ENCODE peak calls at places on chromosomes 12 and 14, in seven cellular contexts. Y is transverse colon, K is fibroblast of lung, R is tibial nerve, N is adrenal gland, G is heart left ventricle, A is lower lobe of right lung. P is an unnamed sample.

GRCh38 chr14:85487215-85487614 is 42.7 kb upstream of the FLRT2 start:
- DNase-seq in Y (no peak), K (peak; percentile 72), R (no peak), N (no peak), G (no peak), A (no peak), P (no peak)

GRCh38 chr12:95326450-95326849 is 108.8 kb downstream of the VEZT start:
- DNase-seq in Y (no peak), K (peak; percentile 88), R (no peak), N (no peak), G (no peak), A (no peak), P (no peak)

GRCh38 chr12:124381454-124382207 is 86.7 kb downstream of the RFLNA start:
- DNase-seq in Y (peak; percentile 90), K (peak; percentile 71), R (peak; percentile 93), N (peak; percentile 97), G (peak; percentile 96), A (peak; percentile 96), P (peak; percentile 96)

GRCh38 chr14:60509438-60510253 is 700 bp downstream of the SIX6 start:
- DNase-seq in Y (no peak), K (no peak), R (no peak), N (no peak), G (no peak), A (no peak), P (no peak)

GRCh38 chr14:35374273-35374681 is 30.3 kb downstream of the NFKBIA start:
- DNase-seq in Y (peak; percentile 54), K (peak; percentile 99), R (peak; percentile 46), N (peak; percentile 84), G (no peak), A (peak; percentile 71), P (no peak)

GRCh38 chr12:79886917-79887519 is 47.9 kb downstream of the PPP1R12A start:
- DNase-seq in Y (no peak), K (peak; percentile 78), R (no peak), N (no peak), G (no peak), A (no peak), P (no peak)

GRCh38 chr14:33839193-33840076 is 111.4 kb downstream of the EGLN3 start:
- DNase-seq in Y (peak; percentile 39), K (peak; percentile 61), R (peak; percentile 39), N (peak; percentile 30), G (peak; percentile 53), A (peak; percentile 45), P (no peak)

GRCh38 chr12:27524839-27525238 is 833 bp downstream of the PPFIBP1 start:
- DNase-seq in Y (peak; percentile 22), K (peak; percentile 60), R (no peak), N (no peak), G (no peak), A (no peak), P (no peak)

GRCh38 chr12:115261691-115262398 is 577.9 kb upstream of the TBX3 start:
- DNase-seq in Y (peak; percentile 67), K (no peak), R (no peak), N (no peak), G (no peak), A (no peak), P (no peak)

GRCh38 chr12:77324763-77325468 is 259.5 kb upstream of the E2F7 start:
- DNase-seq in Y (peak; percentile 74), K (peak; percentile 71), R (peak; percentile 53), N (peak; percentile 28), G (peak; percentile 82), A (peak; percentile 72), P (peak; percentile 85)

GRCh38 chr14:38297681-38298080 is 41.8 kb upstream of the CLEC14A start:
- DNase-seq in Y (no peak), K (peak; percentile 82), R (no peak), N (no peak), G (no peak), A (no peak), P (no peak)

GRCh38 chr12:74292351-74293194 is 245.1 kb upstream of the ATXN7L3B start:
- DNase-seq in Y (no peak), K (no peak), R (no peak), N (no peak), G (no peak), A (no peak), P (no peak)

GRCh38 chr12:53290661-53291060 is 4.7 kb upstream of the PFDN5 start:
- DNase-seq in Y (no peak), K (peak; percentile 24), R (no peak), N (no peak), G (no peak), A (no peak), P (no peak)

GRCh38 chr14:36105401-36105800 is 71.1 kb downstream of the PTCSC3 start:
- DNase-seq in Y (no peak), K (no peak), R (no peak), N (no peak), G (no peak), A (no peak), P (no peak)

GRCh38 chr14:90655829-90656228 is 160.4 kb downstream of the TTC7B start:
- DNase-seq in Y (no peak), K (no peak), R (no peak), N (no peak), G (no peak), A (no peak), P (no peak)

GRCh38 chr12:131832393-131833231 is 4.4 kb downstream of the MMP17 start:
- DNase-seq in Y (peak; percentile 44), K (peak; percentile 81), R (peak; percentile 38), N (no peak), G (peak; percentile 68), A (peak; percentile 51), P (no peak)

GRCh38 chr12:130876758-130877157 is 4.9 kb downstream of the RAN start:
- DNase-seq in Y (no peak), K (no peak), R (no peak), N (no peak), G (no peak), A (no peak), P (no peak)

GRCh38 chr14:83058068-83058467 is 1524.4 kb upstream of the SEL1L start:
- DNase-seq in Y (no peak), K (no peak), R (no peak), N (no peak), G (no peak), A (no peak), P (no peak)

GRCh38 chr14:83548061-83548839 is 1981.7 kb upstream of the FLRT2 start:
- DNase-seq in Y (no peak), K (peak; percentile 65), R (no peak), N (peak; percentile 23), G (no peak), A (no peak), P (no peak)

GRCh38 chr14:98185036-98185435 is 1087.0 kb downstream of the BCL11B start:
- DNase-seq in Y (no peak), K (no peak), R (no peak), N (no peak), G (no peak), A (no peak), P (no peak)

GRCh38 chr14:98186140-98186539 is 1085.9 kb downstream of the BCL11B start:
- DNase-seq in Y (no peak), K (no peak), R (no peak), N (no peak), G (no peak), A (no peak), P (no peak)

GRCh38 chr14:98189521-98189920 is 1082.5 kb downstream of the BCL11B start:
- DNase-seq in Y (no peak), K (no peak), R (no peak), N (no peak), G (no peak), A (no peak), P (no peak)

GRCh38 chr14:98189077-98189476 is 1082.9 kb downstream of the BCL11B start:
- DNase-seq in Y (no peak), K (no peak), R (no peak), N (no peak), G (no peak), A (no peak), P (no peak)

GRCh38 chr14:98187302-98187701 is 1084.7 kb downstream of the BCL11B start:
- DNase-seq in Y (no peak), K (no peak), R (no peak), N (no peak), G (no peak), A (no peak), P (no peak)
- H3K27ac ChIP-seq in Y (no peak overlapping the region), K (no peak overlapping the region), R (no peak overlapping the region), N (no peak overlapping the region), G (no peak overlapping the region), A (no peak overlapping the region), P (no peak overlapping the region)

GRCh38 chr12:45051490-45052105 is 699 bp upstream of the DBX2 start:
- DNase-seq in Y (no peak), K (peak; percentile 3), R (no peak), N (no peak), G (no peak), A (peak; percentile 25), P (no peak)

GRCh38 chr12:45050331-45050750 is 558 bp downstream of the DBX2 start:
- DNase-seq in Y (no peak), K (no peak), R (no peak), N (no peak), G (no peak), A (peak; percentile 40), P (no peak)

GRCh38 chr12:45049912-45050318 is 984 bp downstream of the DBX2 start:
- DNase-seq in Y (no peak), K (peak; percentile 3), R (no peak), N (no peak), G (no peak), A (no peak), P (no peak)

GRCh38 chr12:45050751-45051489 is at the start of gene DBX2:
- DNase-seq in Y (no peak), K (peak; percentile 1), R (no peak), N (no peak), G (no peak), A (peak; percentile 29), P (no peak)
- H3K4me3 ChIP-seq in Y (peak within 1 kb of the TSS; percentile 35), K (no peak within 1 kb of the TSS), R (peak within 1 kb of the TSS; percentile 11), N (no peak within 1 kb of the TSS), G (peak within 1 kb of the TSS; percentile 53), A (peak within 1 kb of the TSS; percentile 17), P (peak within 1 kb of the TSS; percentile 14)

DNA sequence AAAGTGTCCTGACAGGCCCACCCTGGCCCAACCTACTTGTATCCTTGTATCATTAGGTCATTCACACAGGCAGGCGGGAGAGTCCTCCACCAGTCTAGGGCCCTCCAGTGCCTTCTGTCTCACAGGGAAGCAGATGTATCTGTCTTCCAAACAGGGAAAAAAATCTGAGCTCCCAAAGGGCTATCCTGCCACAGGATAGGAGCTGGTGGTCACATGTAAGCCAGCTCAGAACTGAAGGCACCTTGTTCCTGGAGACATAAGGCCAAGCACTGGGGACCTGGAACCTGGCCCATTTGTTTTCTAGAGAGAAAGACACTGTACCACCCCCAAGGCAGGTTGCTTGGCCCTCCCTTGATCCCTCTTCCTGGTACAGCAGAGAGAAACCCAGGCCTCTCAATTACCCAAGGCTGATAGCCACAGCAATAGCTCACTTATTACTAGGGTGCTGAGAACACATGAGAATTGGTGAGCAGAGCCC is 19.4 kb upstream of the PLEKHH1 start:
- DNase-seq in Y (peak; percentile 39), K (no peak), R (no peak), N (peak; percentile 33), G (no peak), A (no peak), P (no peak)
- H3K4me1 ChIP-seq in Y (peaks cover 22% of the 10 kb centered on the region), K (no peaks in the 10 kb centered on the region), R (peaks cover 5% of the 10 kb centered on the region), N (peaks cover 63% of the 10 kb centered on the region), G (peaks cover 10% of the 10 kb centered on the region), A (peaks cover 21% of the 10 kb centered on the region), P (peaks cover 11% of the 10 kb centered on the region)

DNA sequence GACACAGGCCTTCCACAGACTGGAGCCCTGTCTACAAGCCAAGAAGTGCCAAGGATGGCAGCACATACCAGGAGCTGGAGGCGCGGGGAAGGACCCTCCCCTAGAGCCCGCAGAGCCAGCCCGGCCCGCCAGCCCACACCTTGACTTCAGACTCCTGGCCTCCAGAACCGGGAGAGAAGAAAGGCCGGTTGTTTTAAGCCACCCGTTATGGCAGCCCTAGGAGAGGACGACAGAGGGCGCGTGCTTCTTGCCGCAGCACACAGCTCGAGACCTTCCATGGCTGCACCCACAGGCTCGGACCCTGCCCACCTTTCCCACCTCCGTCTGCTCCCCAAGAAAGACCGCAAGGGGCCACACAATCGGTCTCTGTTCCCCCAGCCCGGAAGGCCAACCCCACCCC is 53.7 kb downstream of the RNF34 start:
- DNase-seq in Y (no peak), K (no peak), R (no peak), N (no peak), G (no peak), A (no peak), P (no peak)
- H3K27ac ChIP-seq in Y (no peak overlapping the region), K (no peak overlapping the region), R (no peak overlapping the region), N (no peak overlapping the region), G (no peak overlapping the region), A (no peak overlapping the region), P (no peak overlapping the region)